ENCODE peak calls at places on chromosomes 1 and 21, in five cellular contexts. One of them, this sample, is unnamed.

GRCh38 chr21:35697321-35697808 is 363.0 kb downstream of the SETD4 start:
- DNase-seq in ureter: peak
- DNase-seq in dermis blood vessel endothelial cell: no peak
- DNase-seq in NCI-H187: peak
- DNase-seq in neural crest cell: no peak
- DNase-seq in this sample: peak

GRCh38 chr1:53899206-53899628 is 5.2 kb downstream of the DIO1 start:
- DNase-seq in NCI-H187: no peak
- DNase-seq in neural crest cell: no peak
- DNase-seq in ureter: no peak
- DNase-seq in dermis blood vessel endothelial cell: no peak
- DNase-seq in this sample: no peak

GRCh38 chr1:225454733-225455132 is 26.9 kb upstream of the LBR start:
- DNase-seq in neural crest cell: no peak
- DNase-seq in dermis blood vessel endothelial cell: peak
- DNase-seq in NCI-H187: no peak
- DNase-seq in ureter: no peak
- DNase-seq in this sample: no peak

GRCh38 chr1:22288593-22289241 is 145.8 kb upstream of the WNT4 start:
- DNase-seq in dermis blood vessel endothelial cell: peak
- DNase-seq in neural crest cell: no peak
- DNase-seq in NCI-H187: no peak
- DNase-seq in ureter: peak
- DNase-seq in this sample: no peak

GRCh38 chr21:46141767-46142580 is 13.4 kb downstream of the FTCD start:
- DNase-seq in NCI-H187: no peak
- DNase-seq in neural crest cell: no peak
- DNase-seq in ureter: no peak
- DNase-seq in dermis blood vessel endothelial cell: no peak
- DNase-seq in this sample: no peak

GRCh38 chr1:56856186-56856585 is 1.6 kb downstream of the C8A start:
- DNase-seq in neural crest cell: no peak
- DNase-seq in dermis blood vessel endothelial cell: no peak
- DNase-seq in ureter: no peak
- DNase-seq in NCI-H187: no peak
- DNase-seq in this sample: no peak

GRCh38 chr1:115432061-115432460 is 94.0 kb upstream of the NGF start:
- DNase-seq in neural crest cell: no peak
- DNase-seq in ureter: no peak
- DNase-seq in NCI-H187: no peak
- DNase-seq in dermis blood vessel endothelial cell: no peak
- DNase-seq in this sample: no peak

GRCh38 chr1:197180252-197180878 is 33.9 kb upstream of the ASPM start:
- DNase-seq in ureter: no peak
- DNase-seq in NCI-H187: no peak
- DNase-seq in dermis blood vessel endothelial cell: peak
- DNase-seq in neural crest cell: no peak
- DNase-seq in this sample: no peak

GRCh38 chr21:25974937-25975336 is 195.6 kb downstream of the APP start:
- DNase-seq in dermis blood vessel endothelial cell: no peak
- DNase-seq in ureter: no peak
- DNase-seq in neural crest cell: no peak
- DNase-seq in NCI-H187: no peak
- DNase-seq in this sample: no peak

GRCh38 chr1:197619008-197619640 is 156.2 kb downstream of the DENND1B start:
- DNase-seq in neural crest cell: no peak
- DNase-seq in ureter: no peak
- DNase-seq in dermis blood vessel endothelial cell: peak
- DNase-seq in NCI-H187: no peak
- DNase-seq in this sample: no peak

GRCh38 chr1:206805357-206805756 is 33.1 kb upstream of the IL10 start:
- DNase-seq in NCI-H187: no peak
- DNase-seq in neural crest cell: no peak
- DNase-seq in ureter: no peak
- DNase-seq in dermis blood vessel endothelial cell: no peak
- DNase-seq in this sample: no peak

GRCh38 chr1:13583964-13584791 is 546 bp downstream of the PDPN start:
- DNase-seq in ureter: peak
- DNase-seq in NCI-H187: no peak
- DNase-seq in neural crest cell: peak
- DNase-seq in dermis blood vessel endothelial cell: no peak
- DNase-seq in this sample: no peak

GRCh38 chr1:235923466-235924008 is 56.8 kb upstream of the LYST start:
- DNase-seq in ureter: no peak
- DNase-seq in neural crest cell: no peak
- DNase-seq in NCI-H187: peak
- DNase-seq in dermis blood vessel endothelial cell: no peak
- DNase-seq in this sample: peak

GRCh38 chr1:78176448-78176847 is 130.7 kb downstream of the GIPC2 start:
- DNase-seq in dermis blood vessel endothelial cell: no peak
- DNase-seq in neural crest cell: no peak
- DNase-seq in ureter: no peak
- DNase-seq in NCI-H187: no peak
- DNase-seq in this sample: peak

GRCh38 chr1:167710836-167711235 is 10.9 kb upstream of the MPZL1 start:
- DNase-seq in NCI-H187: no peak
- DNase-seq in neural crest cell: no peak
- DNase-seq in dermis blood vessel endothelial cell: no peak
- DNase-seq in ureter: no peak
- DNase-seq in this sample: no peak

GRCh38 chr1:228830954-228831481 is 95.7 kb downstream of the RHOU start:
- DNase-seq in neural crest cell: no peak
- DNase-seq in ureter: no peak
- DNase-seq in NCI-H187: no peak
- DNase-seq in dermis blood vessel endothelial cell: peak
- DNase-seq in this sample: no peak

GRCh38 chr1:201602413-201603265 is 63.7 kb downstream of the NAV1 start:
- DNase-seq in ureter: no peak
- DNase-seq in dermis blood vessel endothelial cell: peak
- DNase-seq in neural crest cell: no peak
- DNase-seq in NCI-H187: no peak
- DNase-seq in this sample: no peak

GRCh38 chr1:67659229-67659628 is 25.8 kb upstream of the GADD45A start:
- DNase-seq in ureter: no peak
- DNase-seq in neural crest cell: no peak
- DNase-seq in NCI-H187: no peak
- DNase-seq in dermis blood vessel endothelial cell: no peak
- DNase-seq in this sample: no peak

GRCh38 chr1:221908573-221908972 is 166.7 kb upstream of the DUSP10 start:
- DNase-seq in NCI-H187: no peak
- DNase-seq in ureter: no peak
- DNase-seq in dermis blood vessel endothelial cell: no peak
- DNase-seq in neural crest cell: no peak
- DNase-seq in this sample: no peak

GRCh38 chr1:183191833-183192232 is 5.8 kb downstream of the LAMC2 start:
- DNase-seq in NCI-H187: no peak
- DNase-seq in neural crest cell: no peak
- DNase-seq in ureter: no peak
- DNase-seq in dermis blood vessel endothelial cell: peak
- DNase-seq in this sample: no peak

GRCh38 chr1:49364676-49365075 is 588.0 kb upstream of the BEND5 start:
- DNase-seq in NCI-H187: no peak
- DNase-seq in ureter: no peak
- DNase-seq in neural crest cell: no peak
- DNase-seq in dermis blood vessel endothelial cell: no peak
- DNase-seq in this sample: peak

GRCh38 chr1:193068013-193068412 is 8.6 kb downstream of the RO60 start:
- DNase-seq in dermis blood vessel endothelial cell: no peak
- DNase-seq in ureter: no peak
- DNase-seq in neural crest cell: no peak
- DNase-seq in NCI-H187: no peak
- DNase-seq in this sample: no peak

GRCh38 chr1:50305808-50306207 is 117.4 kb downstream of the DMRTA2 start:
- DNase-seq in NCI-H187: no peak
- DNase-seq in ureter: no peak
- DNase-seq in dermis blood vessel endothelial cell: no peak
- DNase-seq in neural crest cell: no peak
- DNase-seq in this sample: no peak

GRCh38 chr1:209674957-209675566 is at the start of gene G0S2:
- DNase-seq in dermis blood vessel endothelial cell: peak
- DNase-seq in neural crest cell: peak
- DNase-seq in ureter: peak
- DNase-seq in NCI-H187: no peak
- DNase-seq in this sample: no peak

GRCh38 chr1:48236716-48237470 is 14.4 kb downstream of the SLC5A9 start:
- DNase-seq in dermis blood vessel endothelial cell: peak
- DNase-seq in ureter: no peak
- DNase-seq in neural crest cell: no peak
- DNase-seq in NCI-H187: no peak
- DNase-seq in this sample: no peak

GRCh38 chr21:44351535-44352252 is 1.7 kb upstream of the TRPM2 start:
- DNase-seq in neural crest cell: no peak
- DNase-seq in ureter: no peak
- DNase-seq in dermis blood vessel endothelial cell: no peak
- DNase-seq in NCI-H187: no peak
- DNase-seq in this sample: no peak

GRCh38 chr1:242739246-242739645 is 214.7 kb upstream of the PLD5 start:
- DNase-seq in neural crest cell: no peak
- DNase-seq in ureter: no peak
- DNase-seq in dermis blood vessel endothelial cell: no peak
- DNase-seq in NCI-H187: no peak
- DNase-seq in this sample: no peak

GRCh38 chr1:110615548-110616130 is 9.5 kb upstream of the KCNA2 start:
- DNase-seq in ureter: peak
- DNase-seq in dermis blood vessel endothelial cell: peak
- DNase-seq in NCI-H187: peak
- DNase-seq in neural crest cell: peak
- DNase-seq in this sample: peak

GRCh38 chr1:98289296-98289695 is 368.5 kb upstream of the DPYD start:
- DNase-seq in dermis blood vessel endothelial cell: no peak
- DNase-seq in NCI-H187: no peak
- DNase-seq in neural crest cell: no peak
- DNase-seq in ureter: no peak
- DNase-seq in this sample: no peak

GRCh38 chr1:229132106-229132443 is 138.8 kb upstream of the RAB4A start:
- DNase-seq in neural crest cell: no peak
- DNase-seq in dermis blood vessel endothelial cell: no peak
- DNase-seq in NCI-H187: no peak
- DNase-seq in ureter: no peak
- DNase-seq in this sample: no peak

GRCh38 chr1:100463809-100464424 is 74.0 kb upstream of the GPR88 start:
- DNase-seq in NCI-H187: no peak
- DNase-seq in ureter: no peak
- DNase-seq in neural crest cell: peak
- DNase-seq in dermis blood vessel endothelial cell: peak
- DNase-seq in this sample: peak

GRCh38 chr1:115255154-115255553 is 82.9 kb downstream of the NGF start:
- DNase-seq in NCI-H187: no peak
- DNase-seq in ureter: no peak
- DNase-seq in neural crest cell: no peak
- DNase-seq in dermis blood vessel endothelial cell: no peak
- DNase-seq in this sample: no peak

This sample was measured in NCI-H2107.